ENCODE peak calls at places on chromosomes 6 and 20, in six cellular contexts. V is CD4-positive, CD25-positive, alpha-beta regulatory T cell; R is GM23338; N is A673; E is fibroblast of lung; H is naive thymus-derived CD4-positive, alpha-beta T cell. Q is an unnamed sample.

GRCh38 chr6:36862164-36862847 is 12.3 kb downstream of the PPIL1 start:
- DNase-seq in V (no peak), R (no peak), N (no peak), E (no peak), H (no peak), Q (no peak)

GRCh38 chr6:47680056-47680455 is 18.3 kb upstream of the ADGRF4 start:
- DNase-seq in V (no peak), R (no peak), N (no peak), E (no peak), H (no peak), Q (no peak)

GRCh38 chr6:108693406-108694154 is 132.9 kb downstream of the FOXO3 start:
- DNase-seq in V (no peak), R (no peak), N (no peak), E (no peak), H (no peak), Q (no peak)

GRCh38 chr6:169592558-169592957 is 109.3 kb downstream of the WDR27 start:
- DNase-seq in V (no peak), R (no peak), N (no peak), E (peak; percentile 91), H (no peak), Q (no peak)

GRCh38 chr20:52060794-52061714 is 130.5 kb downstream of the ZFP64 start:
- DNase-seq in V (no peak), R (peak; percentile 81), N (peak; percentile 56), E (no peak), H (no peak), Q (no peak)

GRCh38 chr6:43759157-43759925 is 10.7 kb upstream of the VEGFA start:
- DNase-seq in V (no peak), R (no peak), N (no peak), E (no peak), H (no peak), Q (no peak)

GRCh38 chr6:83505376-83505775 is 7.0 kb upstream of the PRSS35 start:
- DNase-seq in V (no peak), R (no peak), N (no peak), E (peak; percentile 10), H (no peak), Q (no peak)

GRCh38 chr20:58398254-58398653 is 9.2 kb downstream of the VAPB start:
- DNase-seq in V (no peak), R (no peak), N (no peak), E (no peak), H (no peak), Q (no peak)

GRCh38 chr6:35181933-35182612 is 31.7 kb upstream of the SCUBE3 start:
- DNase-seq in V (no peak), R (peak; percentile 73), N (peak; percentile 72), E (peak; percentile 80), H (no peak), Q (no peak)

GRCh38 chr20:7333846-7334245 is 566.4 kb downstream of the BMP2 start:
- DNase-seq in V (no peak), R (no peak), N (no peak), E (no peak), H (no peak), Q (no peak)

GRCh38 chr6:12017263-12017662 is 5.2 kb downstream of the HIVEP1 start:
- DNase-seq in V (no peak), R (no peak), N (no peak), E (no peak), H (peak; percentile 45), Q (peak; percentile 3)

GRCh38 chr6:168599769-168600330 is 158.9 kb downstream of the SMOC2 start:
- DNase-seq in V (no peak), R (no peak), N (no peak), E (no peak), H (no peak), Q (no peak)

GRCh38 chr6:96943535-96943934 is 19.0 kb downstream of the KLHL32 start:
- DNase-seq in V (no peak), R (no peak), N (no peak), E (no peak), H (no peak), Q (no peak)

GRCh38 chr20:50248104-50248631 is 57.5 kb downstream of the CEBPB start:
- DNase-seq in V (no peak), R (no peak), N (no peak), E (peak; percentile 80), H (no peak), Q (no peak)

GRCh38 chr6:15014958-15015357 is 230.9 kb upstream of the JARID2 start:
- DNase-seq in V (no peak), R (no peak), N (no peak), E (no peak), H (no peak), Q (no peak)

GRCh38 chr20:10076126-10077080 is 41.6 kb downstream of the ANKEF1 start:
- DNase-seq in V (no peak), R (no peak), N (no peak), E (peak; percentile 13), H (no peak), Q (no peak)

GRCh38 chr6:21748343-21749063 is 155.0 kb downstream of the SOX4 start:
- DNase-seq in V (no peak), R (peak; percentile 60), N (peak; percentile 86), E (peak; percentile 82), H (no peak), Q (no peak)

GRCh38 chr6:88168362-88168761 is 2.2 kb upstream of the CNR1 start:
- DNase-seq in V (no peak), R (no peak), N (no peak), E (no peak), H (no peak), Q (no peak)

GRCh38 chr6:109606362-109606761 is 84.6 kb downstream of the AK9 start:
- DNase-seq in V (peak; percentile 8), R (no peak), N (no peak), E (no peak), H (peak; percentile 62), Q (no peak)

GRCh38 chr6:398065-398464 is 6.5 kb downstream of the IRF4 start:
- DNase-seq in V (no peak), R (no peak), N (no peak), E (no peak), H (no peak), Q (no peak)
- H3K27ac ChIP-seq in V (peak overlapping the region; percentile 77), R (no peak overlapping the region), N (no peak overlapping the region), E (no peak overlapping the region), H (no peak overlapping the region), Q (no peak overlapping the region)

GRCh38 chr6:73145690-73146089 is 79.6 kb downstream of the KHDC1L start:
- DNase-seq in V (no peak), R (no peak), N (no peak), E (no peak), H (no peak), Q (no peak)
- H3K4me1 ChIP-seq in V (no peaks in the 10 kb centered on the region), R (no peaks in the 10 kb centered on the region), N (no peaks in the 10 kb centered on the region), E (no peaks in the 10 kb centered on the region), H (no peaks in the 10 kb centered on the region), Q (no peaks in the 10 kb centered on the region)

GRCh38 chr6:13796781-13797180 is 17.6 kb downstream of the MCUR1 start:
- DNase-seq in V (no peak), R (no peak), N (no peak), E (no peak), H (no peak), Q (no peak)
- H3K36me3 ChIP-seq in V (peaks cover 31% of the 10 kb centered on the region), R (peaks cover 6% of the 10 kb centered on the region), N (peaks cover 38% of the 10 kb centered on the region), E (peaks cover 2% of the 10 kb centered on the region), H (peaks cover 22% of the 10 kb centered on the region), Q (no peaks in the 10 kb centered on the region)

GRCh38 chr6:26025047-26025893 is 62.0 kb upstream of the HFE start:
- DNase-seq in V (no peak), R (no peak), N (peak; percentile 29), E (peak; percentile 91), H (no peak), Q (no peak)
- H3K27ac ChIP-seq in V (peak overlapping the region; percentile 98), R (peak overlapping the region; percentile 12), N (peak overlapping the region; percentile 82), E (peak overlapping the region; percentile 89), H (peak overlapping the region; percentile 94), Q (peak overlapping the region; percentile 86)

GRCh38 chr6:3746119-3746691 is 5.3 kb downstream of the PXDC1 start:
- DNase-seq in V (no peak), R (no peak), N (no peak), E (no peak), H (no peak), Q (no peak)
- H3K4me1 ChIP-seq in V (peaks cover 21% of the 10 kb centered on the region), R (peaks cover 19% of the 10 kb centered on the region), N (peaks cover 50% of the 10 kb centered on the region), E (peaks cover 16% of the 10 kb centered on the region), H (peaks cover 5% of the 10 kb centered on the region), Q (peaks cover 11% of the 10 kb centered on the region)

DNA sequence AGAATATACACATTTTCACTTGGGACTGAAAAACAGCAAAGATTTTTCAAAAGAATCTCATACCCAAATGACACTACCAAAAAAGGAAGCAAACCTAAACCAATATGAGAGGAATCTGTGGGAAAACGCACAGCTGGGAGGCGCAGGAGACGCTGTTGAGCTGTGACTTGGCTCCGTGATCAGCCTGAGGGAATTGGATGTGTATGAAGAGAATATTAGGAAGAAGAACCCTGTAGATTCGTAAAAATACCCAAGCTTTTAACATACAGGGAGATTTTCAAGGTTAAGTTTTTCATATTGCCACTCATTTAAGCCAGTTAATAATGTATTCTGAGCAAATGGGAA is 36.8 kb downstream of the GMPR start:
- DNase-seq in V (no peak), R (no peak), N (no peak), E (no peak), H (no peak), Q (no peak)
- H3K36me3 ChIP-seq in V (no peaks in the 10 kb centered on the region), R (no peaks in the 10 kb centered on the region), N (no peaks in the 10 kb centered on the region), E (no peaks in the 10 kb centered on the region), H (no peaks in the 10 kb centered on the region), Q (no peaks in the 10 kb centered on the region)

DNA sequence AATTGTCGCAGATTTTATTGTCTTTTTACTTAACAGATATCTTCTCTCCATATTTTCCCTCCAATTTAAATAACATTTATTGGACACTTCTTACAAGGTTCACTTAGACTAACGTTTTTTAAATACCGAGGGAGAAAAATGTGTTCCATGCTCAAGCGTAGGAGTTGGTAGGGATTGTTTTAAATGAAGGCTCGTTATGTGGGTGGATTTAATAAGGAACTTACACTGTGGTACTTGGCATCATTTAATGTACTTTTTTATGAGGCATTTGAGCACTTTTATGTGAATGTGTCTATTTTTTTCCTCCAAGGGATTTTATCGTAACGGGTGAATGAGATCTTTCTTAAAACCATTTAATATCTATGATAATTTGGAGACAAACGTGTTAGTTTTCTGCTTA is 125.0 kb upstream of the MTHFD1L start:
- DNase-seq in V (no peak), R (no peak), N (no peak), E (no peak), H (no peak), Q (no peak)
- H3K27ac ChIP-seq in V (no peak overlapping the region), R (no peak overlapping the region), N (no peak overlapping the region), E (no peak overlapping the region), H (no peak overlapping the region), Q (no peak overlapping the region)

DNA sequence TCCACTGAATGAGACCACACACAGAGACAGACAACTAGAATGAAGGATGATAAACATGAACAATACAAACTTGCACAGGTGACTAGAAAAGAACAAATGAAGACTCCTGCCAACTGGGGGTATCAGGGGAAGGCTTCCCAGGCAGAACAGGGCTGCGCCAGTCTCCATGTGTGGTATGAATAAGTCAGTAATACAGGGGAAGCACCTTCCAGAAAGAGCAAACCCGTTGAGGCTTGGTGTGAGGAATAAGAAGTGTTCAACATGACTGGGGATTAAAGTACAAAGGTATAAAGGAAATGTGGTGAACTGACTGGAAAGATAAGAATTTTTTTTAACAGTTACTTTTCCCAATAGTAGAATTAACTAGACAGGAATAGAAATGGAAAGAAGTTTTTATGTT is 3.7 kb upstream of the SLC17A2 start:
- DNase-seq in V (no peak), R (no peak), N (no peak), E (no peak), H (no peak), Q (no peak)
- H3K4me1 ChIP-seq in V (no peaks in the 10 kb centered on the region), R (no peaks in the 10 kb centered on the region), N (no peaks in the 10 kb centered on the region), E (no peaks in the 10 kb centered on the region), H (no peaks in the 10 kb centered on the region), Q (no peaks in the 10 kb centered on the region)

GRCh38 chr20:44614525-44614924 is 32.1 kb downstream of the PKIG start:
- DNase-seq in V (no peak), R (no peak), N (no peak), E (no peak), H (no peak), Q (no peak)
- H3K36me3 ChIP-seq in V (no peaks in the 10 kb centered on the region), R (no peaks in the 10 kb centered on the region), N (peaks cover 38% of the 10 kb centered on the region), E (peaks cover 33% of the 10 kb centered on the region), H (peaks cover 17% of the 10 kb centered on the region), Q (no peaks in the 10 kb centered on the region)